ENCODE peak calls at places on chromosomes 16 and 17, in five cellular contexts. U, D, B, W and Z are unnamed samples. For H3K4me1, the result is how much of the 10 kb centered on the place peaks cover.

GRCh38 chr16:49575352-49576172 is 202.0 kb downstream of the C16orf78 start:
- DNase-seq in U (no peak), D (no peak), B (no peak), W (no peak), Z (no peak)

GRCh38 chr17:70820276-70820675 is 650.9 kb downstream of the KCNJ2 start:
- DNase-seq in U (no peak), D (no peak), B (peak), W (no peak), Z (no peak)

GRCh38 chr17:4897785-4898184 is 1.6 kb upstream of the C17orf107 start:
- DNase-seq in U (no peak), D (no peak), B (no peak), W (no peak), Z (no peak)

GRCh38 chr17:82384730-82385429 is 13.3 kb downstream of the UTS2R start:
- DNase-seq in U (peak), D (no peak), B (peak), W (peak), Z (peak)

GRCh38 chr16:81478876-81479496 is 34.4 kb downstream of the CMIP start:
- DNase-seq in U (peak), D (no peak), B (no peak), W (no peak), Z (no peak)

GRCh38 chr17:75153854-75154194 is 488 bp downstream of the JPT1 start:
- DNase-seq in U (no peak), D (no peak), B (no peak), W (peak), Z (no peak)

GRCh38 chr17:79464310-79465010 is 146.4 kb downstream of the RBFOX3 start:
- DNase-seq in U (no peak), D (no peak), B (no peak), W (no peak), Z (no peak)

GRCh38 chr16:88533945-88534641 is 36.1 kb upstream of the ZC3H18 start:
- DNase-seq in U (peak), D (peak), B (peak), W (peak), Z (peak)

GRCh38 chr17:55072910-55073309 is 104.3 kb downstream of the STXBP4 start:
- DNase-seq in U (no peak), D (peak), B (peak), W (no peak), Z (no peak)

GRCh38 chr16:57549730-57550129 is 7.3 kb downstream of the ADGRG5 start:
- DNase-seq in U (no peak), D (no peak), B (no peak), W (no peak), Z (no peak)

GRCh38 chr16:57276596-57276995 is 7.9 kb downstream of the PLLP start:
- DNase-seq in U (no peak), D (no peak), B (no peak), W (no peak), Z (peak)

GRCh38 chr17:7916799-7917198 is 710 bp upstream of the RNF227 start:
- DNase-seq in U (no peak), D (no peak), B (peak), W (no peak), Z (peak)

GRCh38 chr16:81581107-81581506 is 136.5 kb downstream of the CMIP start:
- DNase-seq in U (no peak), D (no peak), B (no peak), W (no peak), Z (peak)

GRCh38 chr16:67471758-67472384 is 9.1 kb downstream of the ATP6V0D1 start:
- DNase-seq in U (no peak), D (no peak), B (no peak), W (no peak), Z (no peak)

GRCh38 chr16:2752850-2753522 is 548 bp downstream of the SRRM2 start:
- DNase-seq in U (peak), D (no peak), B (peak), W (peak), Z (peak)

GRCh38 chr17:36546418-36547093 is 1.8 kb downstream of the GGNBP2 start:
- DNase-seq in U (no peak), D (no peak), B (no peak), W (no peak), Z (no peak)

GRCh38 chr17:67412057-67412456 is 35.0 kb downstream of the PITPNC1 start:
- DNase-seq in U (no peak), D (no peak), B (no peak), W (peak), Z (no peak)

GRCh38 chr16:57562066-57562465 is 19.6 kb downstream of the ADGRG5 start:
- DNase-seq in U (no peak), D (no peak), B (no peak), W (no peak), Z (no peak)

GRCh38 chr17:69654981-69655581 is 240.6 kb downstream of the MAP2K6 start:
- DNase-seq in U (no peak), D (no peak), B (peak), W (peak), Z (peak)

GRCh38 chr17:76000016-76000754 is 470 bp upstream of the CDK3 start:
- DNase-seq in U (peak), D (peak), B (peak), W (peak), Z (no peak)

GRCh38 chr17:45787044-45787443 is 2.9 kb downstream of the CRHR1 start:
- DNase-seq in U (no peak), D (no peak), B (no peak), W (no peak), Z (peak)

GRCh38 chr17:27788919-27789318 is 11.4 kb downstream of the NOS2 start:
- DNase-seq in U (no peak), D (no peak), B (no peak), W (no peak), Z (no peak)

GRCh38 chr17:39671651-39672521 is 3.6 kb downstream of the PNMT start:
- DNase-seq in U (peak), D (no peak), B (peak), W (peak), Z (peak)
- H3K4me1 ChIP-seq in U (half or more), D (under half), B (under half), W (under half), Z (under half)

DNA sequence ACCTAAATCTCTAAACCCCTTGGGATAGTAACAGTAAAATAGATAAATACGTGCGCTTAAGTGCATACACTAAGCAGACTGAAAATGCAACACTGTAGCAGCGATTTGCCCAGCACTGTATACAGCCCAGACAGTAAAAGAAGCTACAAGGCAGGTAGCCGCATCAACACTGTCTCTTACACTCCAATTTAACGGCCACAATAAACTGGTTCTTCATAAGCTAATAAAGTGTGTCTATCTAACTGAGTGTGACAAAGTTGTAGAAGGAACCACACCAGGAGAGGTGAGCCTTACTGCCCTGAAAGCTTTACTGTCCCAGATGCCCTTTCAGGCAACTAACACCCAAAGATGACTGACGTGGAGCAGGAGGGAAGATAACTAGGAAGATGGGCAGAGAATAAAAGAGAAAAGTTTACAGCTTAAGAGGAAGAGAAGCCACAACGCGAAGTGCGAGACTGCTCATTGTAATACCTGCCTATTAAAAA is 847 bp downstream of the ZDHHC7 start:
- DNase-seq in U (no peak), D (no peak), B (no peak), W (no peak), Z (no peak)
- H3K4me1 ChIP-seq in U (under half), D (under half), B (under half), W (under half), Z (under half)

GRCh38 chr17:52410781-52411180 is 252.3 kb upstream of the CA10 start:
- DNase-seq in U (no peak), D (no peak), B (no peak), W (no peak), Z (no peak)
- H3K4me1 ChIP-seq in U (under half), D (under half), B (under half), W (under half), Z (under half)

GRCh38 chr17:48240122-48240521 is 132.6 kb downstream of the SNX11 start:
- DNase-seq in U (no peak), D (no peak), B (no peak), W (no peak), Z (no peak)

GRCh38 chr17:48241770-48242497 is 134.4 kb downstream of the SNX11 start:
- DNase-seq in U (no peak), D (no peak), B (no peak), W (no peak), Z (no peak)

GRCh38 chr17:48239603-48239995 is 132.0 kb downstream of the SNX11 start:
- DNase-seq in U (no peak), D (no peak), B (no peak), W (no peak), Z (no peak)

GRCh38 chr17:48241131-48241591 is 133.6 kb downstream of the SNX11 start:
- DNase-seq in U (peak), D (no peak), B (peak), W (peak), Z (peak)

DNA sequence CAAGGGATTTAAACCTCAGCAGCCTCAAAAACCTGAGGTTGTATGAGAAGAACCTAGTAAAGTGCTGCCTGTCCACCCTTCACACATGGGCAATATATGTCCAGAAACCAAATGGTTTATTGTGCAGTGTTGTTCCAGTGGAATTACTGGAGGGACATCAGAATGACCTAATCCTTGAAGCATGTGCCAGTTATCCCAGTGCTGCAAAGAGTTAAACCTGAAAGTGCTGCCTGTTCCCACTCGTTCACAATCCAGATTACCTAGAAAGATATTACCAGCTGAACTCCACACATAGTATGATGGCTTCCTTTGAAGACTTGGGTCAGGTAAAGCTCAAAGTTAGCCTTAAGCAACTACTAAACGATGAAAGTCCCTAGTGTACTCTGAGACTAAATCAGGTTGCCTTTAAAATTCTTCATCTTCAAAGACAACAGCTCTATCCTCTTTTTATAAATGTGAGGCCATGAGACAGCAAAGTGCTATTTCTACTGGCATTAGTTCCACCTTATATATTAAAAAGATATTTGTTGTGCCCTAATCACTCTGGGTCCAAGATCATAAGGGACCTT is 133.1 kb downstream of the SNX11 start:
- DNase-seq in U (no peak), D (no peak), B (peak), W (peak), Z (peak)
- H3K4me1 ChIP-seq in U (under half), D (half or more), B (under half), W (half or more), Z (half or more)

DNA sequence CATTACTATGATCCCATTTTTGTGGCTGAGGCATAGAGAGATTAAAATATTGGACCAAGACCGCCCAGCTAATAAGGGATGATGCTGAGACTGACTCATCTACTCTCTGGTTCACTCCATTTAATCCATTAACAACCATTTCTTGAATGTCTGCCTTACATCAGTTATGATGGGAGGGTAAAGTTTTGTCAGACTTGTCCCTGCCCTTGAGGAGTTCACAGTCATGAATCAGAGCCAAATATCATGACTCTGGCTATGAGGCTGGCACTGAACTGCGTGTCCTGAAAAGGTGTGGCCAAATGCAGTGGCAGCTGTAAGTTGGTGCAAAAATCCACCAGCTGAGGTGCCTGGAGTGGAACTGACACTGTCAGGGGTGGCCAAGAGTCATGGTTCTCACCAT is 35.0 kb upstream of the MAF start:
- DNase-seq in U (no peak), D (no peak), B (no peak), W (no peak), Z (no peak)
- H3K4me1 ChIP-seq in U (under half), D (under half), B (under half), W (under half), Z (under half)

DNA sequence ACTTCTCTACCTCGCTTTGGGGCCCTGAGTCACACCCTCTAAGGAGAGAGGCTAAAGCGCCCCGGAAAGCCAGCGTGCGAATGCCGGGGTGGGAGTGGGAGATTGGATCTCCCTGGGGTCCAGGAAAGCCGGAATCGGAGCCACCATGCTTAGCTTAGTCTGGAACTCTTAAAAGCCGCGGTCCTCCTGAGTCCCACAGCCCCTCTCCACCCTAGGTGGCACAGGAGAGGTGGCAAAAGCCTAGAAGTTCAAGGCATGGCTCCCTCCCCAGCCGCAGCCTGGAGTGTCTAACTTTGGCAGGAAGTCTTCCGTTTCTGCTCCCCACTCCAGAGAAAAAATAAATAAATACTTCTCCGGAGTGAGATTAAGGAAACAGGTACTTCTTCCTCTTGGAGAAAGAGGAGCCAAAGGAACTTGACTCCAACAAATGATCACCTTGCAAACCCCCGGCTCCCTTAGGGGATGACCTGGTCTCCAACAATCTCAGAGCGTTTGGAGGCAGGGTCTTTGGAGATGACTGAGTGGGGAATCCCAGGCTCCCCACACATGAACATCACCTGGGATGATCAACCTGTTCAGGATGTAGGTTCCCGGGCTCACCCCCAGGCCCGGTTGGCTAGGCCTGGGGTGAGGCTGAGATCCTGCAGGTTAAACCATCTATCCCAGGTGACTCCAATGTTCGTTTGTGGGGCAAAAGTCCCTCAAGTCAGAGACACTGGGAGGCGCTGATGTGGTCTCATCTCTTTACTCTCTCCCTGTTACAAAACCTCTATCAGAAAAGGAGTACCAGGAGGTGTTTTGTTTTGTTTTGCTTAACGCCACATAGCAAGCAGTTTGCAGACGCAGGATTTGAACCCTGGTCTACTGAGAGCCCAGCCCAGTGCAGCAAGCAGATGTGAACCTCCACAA is 2.9 kb downstream of the CIITA start:
- DNase-seq in U (no peak), D (no peak), B (no peak), W (no peak), Z (no peak)
- H3K4me1 ChIP-seq in U (under half), D (under half), B (under half), W (under half), Z (under half)